ENCODE peak calls at places on chromosome 16, in eight cellular contexts. P is left ventricle myocardium inferior; V is H4; Y is AG20443; F is activated CD4-positive, alpha-beta T cell treated with anti-CD3 and anti-CD28 coated beads, Interleukin-2, amount 10 ng/mL, durations not matched to agents 7 days and 5 days; W is globus pallidus; M is left kidney; R is NCI-H187. C is an unnamed sample.

GRCh38 chr16:66606000-66606751 is 1.7 kb downstream of the CMTM3 start:
- DNase-seq in R (no peak), M (no peak), P (no peak), F (no peak), Y (no peak), W (no peak), V (no peak), C (peak)

GRCh38 chr16:970766-971581 is at the start of gene LMF1:
- DNase-seq in V (peak), F (peak), R (peak), P (peak), W (peak), M (peak), Y (peak), C (peak)

GRCh38 chr16:79317521-79317920 is 283.0 kb downstream of the MAF start:
- DNase-seq in M (peak), Y (no peak), F (no peak), W (no peak), R (no peak), P (no peak), V (no peak), C (no peak)

GRCh38 chr16:69566437-69567030 is 768 bp downstream of the NFAT5 start:
- DNase-seq in W (peak), F (peak), R (no peak), Y (peak), V (peak), M (peak), P (peak), C (peak)

GRCh38 chr16:88649924-88650748 is 717 bp downstream of the CYBA start:
- DNase-seq in P (peak), Y (peak), V (no peak), W (no peak), M (peak), F (peak), R (no peak), C (peak)

GRCh38 chr16:73014768-73015167 is 33.2 kb downstream of the ZFHX3 start:
- DNase-seq in W (no peak), R (no peak), M (no peak), V (no peak), Y (no peak), F (no peak), P (no peak), C (no peak)

GRCh38 chr16:73037845-73038570 is 9.9 kb downstream of the ZFHX3 start:
- DNase-seq in M (peak), V (no peak), F (no peak), R (no peak), Y (no peak), W (no peak), P (no peak), C (no peak)

GRCh38 chr16:88453621-88454314 is 688 bp downstream of the ZFPM1 start:
- DNase-seq in Y (no peak), V (no peak), M (peak), R (no peak), W (no peak), P (no peak), F (peak), C (peak)

GRCh38 chr16:85611205-85611454 is 2.0 kb upstream of the GSE1 start:
- DNase-seq in V (no peak), R (no peak), W (peak), F (no peak), Y (no peak), P (no peak), M (no peak), C (peak)

GRCh38 chr16:79047337-79047736 is 553.2 kb downstream of the MAF start:
- DNase-seq in P (no peak), V (no peak), M (no peak), Y (no peak), W (no peak), F (peak), R (no peak), C (no peak)

GRCh38 chr16:58421529-58421928 is 29.3 kb downstream of the GINS3 start:
- DNase-seq in R (no peak), V (peak), F (no peak), Y (peak), M (no peak), W (no peak), P (peak), C (peak)

GRCh38 chr16:3907586-3907985 is 27.1 kb upstream of the CREBBP start:
- DNase-seq in R (no peak), F (no peak), Y (no peak), W (no peak), M (no peak), P (no peak), V (no peak), C (no peak)

GRCh38 chr16:84928679-84929420 is 82.5 kb downstream of the ZDHHC7 start:
- DNase-seq in P (peak), V (no peak), M (no peak), R (no peak), W (no peak), Y (peak), F (no peak), C (peak)

GRCh38 chr16:82061861-82062525 is 26.9 kb downstream of the HSD17B2 start:
- DNase-seq in P (no peak), W (peak), Y (peak), V (peak), R (no peak), F (peak), M (peak), C (peak)

GRCh38 chr16:12295395-12295794 is 318.9 kb downstream of the SNX29 start:
- DNase-seq in V (no peak), W (no peak), R (no peak), P (no peak), Y (peak), F (no peak), M (no peak), C (peak)

GRCh38 chr16:25007284-25007984 is 7.7 kb downstream of the ARHGAP17 start:
- DNase-seq in W (no peak), Y (peak), M (no peak), P (no peak), F (no peak), V (no peak), R (no peak), C (peak)

GRCh38 chr16:67881557-67882220 is 3.0 kb upstream of the NRN1L start:
- DNase-seq in W (peak), M (no peak), F (no peak), Y (no peak), P (peak), V (no peak), R (no peak), C (no peak)

GRCh38 chr16:58474296-58474695 is 25.6 kb upstream of the NDRG4 start:
- DNase-seq in V (no peak), R (no peak), P (no peak), F (no peak), Y (no peak), M (no peak), W (no peak), C (no peak)

GRCh38 chr16:86016201-86016965 is 117.4 kb downstream of the IRF8 start:
- DNase-seq in V (peak), P (no peak), R (no peak), F (peak), Y (peak), W (peak), M (peak), C (peak)

GRCh38 chr16:55577888-55578287 is 11.4 kb downstream of the CAPNS2 start:
- DNase-seq in V (no peak), R (no peak), F (no peak), W (peak), P (no peak), Y (no peak), M (no peak), C (no peak)

GRCh38 chr16:69344171-69344570 is 4.6 kb downstream of the NIP7 start:
- DNase-seq in F (no peak), V (no peak), Y (no peak), W (peak), P (no peak), M (no peak), R (no peak), C (no peak)

GRCh38 chr16:85928411-85928820 is 29.5 kb downstream of the IRF8 start:
- DNase-seq in Y (peak), M (no peak), R (no peak), V (no peak), W (no peak), P (no peak), F (no peak), C (peak)

GRCh38 chr16:28917095-28917494 is 7.9 kb downstream of the RABEP2 start:
- DNase-seq in F (no peak), P (no peak), W (no peak), R (no peak), Y (no peak), V (no peak), M (no peak), C (no peak)

GRCh38 chr16:48365030-48365600 is 20.1 kb downstream of the SIAH1 start:
- DNase-seq in W (no peak), R (no peak), P (no peak), M (peak), F (no peak), V (no peak), Y (no peak), C (no peak)

GRCh38 chr16:68406458-68407041 is 41.8 kb downstream of the SMPD3 start:
- DNase-seq in W (no peak), Y (peak), P (no peak), F (no peak), R (no peak), V (no peak), M (peak), C (peak)

GRCh38 chr16:57700801-57701551 is 6.4 kb downstream of the DRC7 start:
- DNase-seq in W (no peak), Y (no peak), R (no peak), P (no peak), F (no peak), M (peak), V (no peak), C (no peak)

GRCh38 chr16:56625140-56625942 is at the start of gene MT1E:
- DNase-seq in Y (peak), P (peak), R (no peak), W (peak), M (peak), F (peak), V (no peak), C (peak)

GRCh38 chr16:24116989-24117388 is 139.1 kb upstream of the CACNG3 start:
- DNase-seq in W (no peak), R (no peak), Y (no peak), P (no peak), V (no peak), F (no peak), M (no peak), C (no peak)

GRCh38 chr16:48158296-48158695 is 2.5 kb upstream of the ABCC12 start:
- DNase-seq in V (peak), M (no peak), R (no peak), W (no peak), P (no peak), Y (no peak), F (peak), C (no peak)

GRCh38 chr16:56632160-56632847 is at the start of gene MT1M:
- DNase-seq in Y (peak), F (no peak), V (no peak), W (peak), P (peak), M (peak), R (no peak), C (peak)

GRCh38 chr16:72963921-72964320 is 84.0 kb downstream of the ZFHX3 start:
- DNase-seq in P (no peak), F (no peak), M (peak), W (no peak), R (no peak), Y (no peak), V (no peak), C (no peak)

GRCh38 chr16:85983064-85983463 is 84.1 kb downstream of the IRF8 start:
- DNase-seq in R (no peak), V (no peak), F (no peak), Y (no peak), P (no peak), W (no peak), M (no peak), C (no peak)

GRCh38 chr16:68000450-68000849 is 1.2 kb upstream of the DPEP2 start:
- DNase-seq in F (no peak), P (no peak), W (no peak), V (no peak), R (no peak), Y (no peak), M (no peak), C (peak)

GRCh38 chr16:86768231-86768791 is 190.0 kb downstream of the FOXL1 start:
- DNase-seq in V (no peak), Y (peak), P (no peak), M (peak), W (no peak), F (no peak), R (no peak), C (no peak)

GRCh38 chr16:17305694-17306093 is 165.1 kb downstream of the XYLT1 start:
- DNase-seq in F (no peak), V (no peak), P (no peak), W (no peak), M (no peak), R (no peak), Y (no peak), C (no peak)

GRCh38 chr16:88960516-88960915 is 16.5 kb downstream of the CBFA2T3 start:
- DNase-seq in V (no peak), M (no peak), W (no peak), F (no peak), Y (no peak), R (no peak), P (no peak), C (no peak)

GRCh38 chr16:87740441-87740840 is 25.3 kb downstream of the KLHDC4 start:
- DNase-seq in M (peak), R (no peak), W (no peak), Y (peak), V (no peak), P (no peak), F (no peak), C (peak)

GRCh38 chr16:83771306-83771942 is 36.4 kb upstream of the HSBP1 start:
- DNase-seq in V (no peak), R (no peak), Y (no peak), W (peak), M (no peak), P (peak), F (no peak), C (no peak)